ENCODE peak calls at places on chromosome 22, in five cellular contexts. V is prostate gland, M is mammary epithelial cell, G is astrocyte of the spinal cord, X is foreskin fibroblast. N is an unnamed sample.

GRCh38 chr22:46066691-46067090 is 83.6 kb upstream of the PPARA start:
- DNase-seq in V (peak; percentile 45), M (peak; percentile 74), G (peak; percentile 36), X (no peak), N (peak; percentile 62)

GRCh38 chr22:45631140-45631539 is 40.5 kb upstream of the ATXN10 start:
- DNase-seq in V (no peak), M (no peak), G (no peak), X (no peak), N (no peak)

GRCh38 chr22:38694945-38695344 is 5.8 kb downstream of the JOSD1 start:
- DNase-seq in V (no peak), M (no peak), G (no peak), X (no peak), N (no peak)

GRCh38 chr22:22930571-22931556 is 43.2 kb downstream of the IGLL5 start:
- DNase-seq in V (no peak), M (no peak), G (no peak), X (no peak), N (no peak)

GRCh38 chr22:35206889-35207288 is 50.4 kb upstream of the HMGXB4 start:
- DNase-seq in V (no peak), M (no peak), G (no peak), X (no peak), N (no peak)

GRCh38 chr22:38788016-38788415 is 5.9 kb downstream of the DNAL4 start:
- DNase-seq in V (no peak), M (no peak), G (peak; percentile 55), X (peak; percentile 36), N (no peak)

GRCh38 chr22:18012528-18012927 is 11.8 kb downstream of the MICAL3 start:
- DNase-seq in V (no peak), M (peak; percentile 82), G (no peak), X (peak; percentile 18), N (no peak)

GRCh38 chr22:39877079-39877682 is 16.4 kb downstream of the ENTHD1 start:
- DNase-seq in V (no peak), M (no peak), G (no peak), X (no peak), N (no peak)

GRCh38 chr22:32531228-32531627 is 56.6 kb downstream of the FBXO7 start:
- DNase-seq in V (no peak), M (no peak), G (no peak), X (no peak), N (no peak)

GRCh38 chr22:27808730-27809129 is 7.2 kb upstream of the MN1 start:
- DNase-seq in V (no peak), M (no peak), G (no peak), X (no peak), N (no peak)

GRCh38 chr22:20583471-20583922 is 76.1 kb downstream of the MED15 start:
- DNase-seq in V (no peak), M (no peak), G (no peak), X (no peak), N (no peak)

GRCh38 chr22:33923660-33924246 is 3.5 kb upstream of the LARGE1 start:
- DNase-seq in V (peak; percentile 74), M (peak; percentile 59), G (peak; percentile 61), X (peak; percentile 19), N (no peak)

GRCh38 chr22:38853149-38853548 is 9.3 kb upstream of the NPTXR start:
- DNase-seq in V (no peak), M (no peak), G (no peak), X (no peak), N (no peak)

GRCh38 chr22:25131198-25131887 is 68.3 kb upstream of the CRYBB3 start:
- DNase-seq in V (no peak), M (no peak), G (no peak), X (no peak), N (no peak)
- TF ChIP-seq CTCF in V (no peak), M (no peak), G (no peak), X (no peak), N (no peak)

GRCh38 chr22:43928418-43929307 is 5.1 kb downstream of the PNPLA3 start:
- DNase-seq in V (no peak), M (no peak), G (no peak), X (no peak), N (no peak)
- H3K4me3 ChIP-seq in V (no peak overlapping the region), M (no peak overlapping the region), G (no peak overlapping the region), X (no peak overlapping the region), N (no peak overlapping the region)

DNA sequence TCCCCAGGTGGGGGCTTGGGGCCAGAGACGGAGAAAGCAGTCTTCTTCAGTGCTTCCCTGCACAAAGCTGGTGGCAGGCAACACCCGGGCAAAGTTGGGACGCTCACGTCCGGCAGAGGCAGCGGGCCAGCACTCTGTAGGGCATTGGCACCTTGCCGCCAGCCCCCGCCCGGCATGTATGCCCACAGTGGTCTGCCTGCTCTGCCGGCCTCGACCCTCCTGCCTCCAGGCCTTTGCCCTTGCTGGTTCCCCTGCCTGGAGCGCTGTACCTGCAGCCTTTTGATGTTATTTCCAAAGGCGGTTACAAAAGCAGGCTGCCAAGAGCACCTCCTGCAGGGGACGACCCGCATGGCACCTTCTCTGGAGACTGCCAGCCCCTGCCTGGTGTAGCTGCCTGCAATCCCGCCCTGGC is 56.5 kb upstream of the SHISAL1 start:
- DNase-seq in V (no peak), M (no peak), G (no peak), X (no peak), N (peak; percentile 53)
- TF ChIP-seq CTCF in V (no peak), M (peak; percentile 47), G (peak; percentile 48), X (no peak), N (no peak)

GRCh38 chr22:43956805-43957463 is 1.7 kb downstream of the SAMM50 start:
- DNase-seq in V (no peak), M (no peak), G (no peak), X (no peak), N (no peak)
- H3K4me3 ChIP-seq in V (no peak overlapping the region), M (peak overlapping the region; percentile 89), G (no peak overlapping the region), X (peak overlapping the region; percentile 95), N (peak overlapping the region; percentile 89)

GRCh38 chr22:26134654-26135330 is 34.5 kb upstream of the SEZ6L start:
- DNase-seq in V (no peak), M (no peak), G (no peak), X (no peak), N (no peak)
- TF ChIP-seq CTCF in V (no peak), M (no peak), G (peak; percentile 10), X (no peak), N (no peak)

GRCh38 chr22:41925783-41926460 is 684 bp downstream of the TNFRSF13C start:
- DNase-seq in V (peak; percentile 43), M (no peak), G (peak; percentile 12), X (no peak), N (no peak)
- H3K4me3 ChIP-seq in V (peak overlapping the region; percentile 29), M (peak overlapping the region; percentile 24), G (no peak overlapping the region), X (peak overlapping the region; percentile 34), N (peak overlapping the region; percentile 65)

GRCh38 chr22:29201722-29202230 is 3.9 kb upstream of the EMID1 start:
- DNase-seq in V (no peak), M (no peak), G (no peak), X (no peak), N (no peak)

GRCh38 chr22:29203456-29203855 is 2.2 kb upstream of the EMID1 start:
- DNase-seq in V (no peak), M (no peak), G (no peak), X (no peak), N (no peak)

GRCh38 chr22:29200901-29201300 is 4.8 kb upstream of the EMID1 start:
- DNase-seq in V (no peak), M (no peak), G (no peak), X (no peak), N (no peak)

GRCh38 chr22:29203883-29204282 is 1.8 kb upstream of the EMID1 start:
- DNase-seq in V (no peak), M (no peak), G (no peak), X (no peak), N (no peak)

GRCh38 chr22:29202231-29203192 is 3.2 kb upstream of the EMID1 start:
- DNase-seq in V (no peak), M (no peak), G (peak; percentile 91), X (no peak), N (no peak)
- TF ChIP-seq CTCF in V (no peak), M (peak; percentile 41), G (peak; percentile 31), X (peak; percentile 29), N (no peak)

DNA sequence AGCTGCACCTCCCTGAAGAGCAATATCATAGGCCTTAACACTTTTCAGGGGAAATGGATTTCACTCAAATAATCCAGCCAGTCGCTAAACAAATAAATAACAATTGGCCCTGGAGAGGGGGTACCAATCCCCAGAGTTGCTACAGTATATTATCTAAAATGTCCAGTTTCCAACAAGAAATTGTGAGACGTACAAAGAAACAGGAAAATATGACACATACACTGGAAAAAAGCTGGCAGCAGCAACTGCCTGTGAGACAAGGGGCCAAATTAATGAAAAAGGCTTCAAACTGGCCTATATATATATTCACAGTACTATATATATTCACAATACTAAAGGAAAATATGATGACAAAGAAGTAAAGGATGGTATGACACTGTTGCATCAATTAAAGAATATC is 4.0 kb downstream of the NF2 start:
- DNase-seq in V (no peak), M (no peak), G (no peak), X (no peak), N (no peak)
- H3K4me3 ChIP-seq in V (no peak overlapping the region), M (no peak overlapping the region), G (no peak overlapping the region), X (no peak overlapping the region), N (no peak overlapping the region)

GRCh38 chr22:37542959-37543358 is 17.3 kb upstream of the CDC42EP1 start:
- DNase-seq in V (no peak), M (no peak), G (no peak), X (no peak), N (no peak)
- TF ChIP-seq CTCF in V (no peak), M (no peak), G (no peak), X (no peak), N (no peak)

DNA sequence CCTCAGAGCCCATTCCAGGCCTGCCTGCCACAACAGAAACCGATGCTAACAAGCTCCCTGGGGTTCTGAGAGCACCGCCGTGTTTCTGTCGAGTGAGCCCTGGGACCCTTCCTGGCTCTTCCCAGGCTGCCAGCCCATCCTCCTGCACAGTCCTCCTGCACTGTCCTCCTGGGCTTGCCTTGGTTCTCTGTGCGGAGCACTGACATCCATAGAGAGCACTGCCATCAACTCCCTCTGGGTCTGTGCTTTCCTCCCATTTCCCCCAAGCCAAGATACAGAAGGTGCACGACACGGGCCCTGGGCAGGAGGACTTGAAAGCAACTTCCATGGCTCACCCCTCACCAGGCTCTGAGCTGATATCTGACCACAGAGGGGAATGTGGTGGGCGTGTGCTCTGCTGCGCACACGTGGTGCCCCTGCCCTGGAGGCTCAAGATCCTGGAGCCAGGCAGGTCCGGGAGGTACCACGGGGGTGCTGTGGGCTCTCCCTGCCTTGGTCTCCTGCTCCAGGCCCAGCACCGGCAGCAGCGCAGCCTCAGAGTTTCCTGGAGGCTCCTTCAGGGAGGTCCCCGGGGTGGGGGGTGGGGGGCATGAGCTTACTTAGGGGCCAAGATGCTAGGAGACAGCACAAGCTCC is 304.2 kb downstream of the BRD1 start:
- DNase-seq in V (no peak), M (no peak), G (no peak), X (no peak), N (no peak)
- H3K4me3 ChIP-seq in V (no peak overlapping the region), M (no peak overlapping the region), G (no peak overlapping the region), X (no peak overlapping the region), N (no peak overlapping the region)